ENCODE peak calls at places on chromosome 3, in ten cellular contexts. One of them, this sample, is unnamed.
A peak's percentile ranks its signal among the peaks of the same experiment; 100 is the strongest.

GRCh38 chr3:17795733-17796132 is 53.3 kb upstream of the TBC1D5 start:
- DNase-seq in colonic mucosa: no peak
- DNase-seq in AG10803: no peak
- DNase-seq in A549: no peak
- DNase-seq in GM06990: no peak
- DNase-seq in right lobe of liver: no peak
- DNase-seq in left ventricle myocardium inferior: no peak
- DNase-seq in stomach: no peak
- DNase-seq in GM12865: no peak
- DNase-seq in choroid plexus epithelial cell: no peak
- DNase-seq in this sample: no peak

GRCh38 chr3:47016086-47016933 is 36.8 kb downstream of the NBEAL2 start:
- DNase-seq in colonic mucosa: no peak
- DNase-seq in AG10803: no peak
- DNase-seq in A549: no peak
- DNase-seq in GM06990: no peak
- DNase-seq in right lobe of liver: no peak
- DNase-seq in left ventricle myocardium inferior: no peak
- DNase-seq in stomach: no peak
- DNase-seq in GM12865: no peak
- DNase-seq in choroid plexus epithelial cell: no peak
- DNase-seq in this sample: no peak

GRCh38 chr3:111012388-111013248 is 59.0 kb upstream of the NECTIN3 start:
- DNase-seq in colonic mucosa: peak; percentile 36
- DNase-seq in AG10803: no peak
- DNase-seq in A549: peak; percentile 24
- DNase-seq in GM06990: no peak
- DNase-seq in right lobe of liver: no peak
- DNase-seq in left ventricle myocardium inferior: no peak
- DNase-seq in stomach: no peak
- DNase-seq in GM12865: no peak
- DNase-seq in choroid plexus epithelial cell: peak; percentile 19
- DNase-seq in this sample: no peak

GRCh38 chr3:69250014-69250413 is 127.6 kb upstream of the LMOD3 start:
- DNase-seq in colonic mucosa: peak; percentile 91
- DNase-seq in AG10803: peak; percentile 26
- DNase-seq in A549: peak; percentile 18
- DNase-seq in GM06990: no peak
- DNase-seq in right lobe of liver: peak; percentile 61
- DNase-seq in left ventricle myocardium inferior: no peak
- DNase-seq in stomach: peak; percentile 66
- DNase-seq in GM12865: no peak
- DNase-seq in choroid plexus epithelial cell: peak; percentile 63
- DNase-seq in this sample: no peak

GRCh38 chr3:171677706-171678105 is 132.6 kb downstream of the PLD1 start:
- DNase-seq in colonic mucosa: no peak
- DNase-seq in AG10803: no peak
- DNase-seq in A549: no peak
- DNase-seq in GM06990: no peak
- DNase-seq in right lobe of liver: no peak
- DNase-seq in left ventricle myocardium inferior: no peak
- DNase-seq in stomach: no peak
- DNase-seq in GM12865: no peak
- DNase-seq in choroid plexus epithelial cell: no peak
- DNase-seq in this sample: no peak

GRCh38 chr3:124202754-124203153 is 210.8 kb upstream of the ROPN1 start:
- DNase-seq in colonic mucosa: no peak
- DNase-seq in AG10803: peak; percentile 54
- DNase-seq in A549: no peak
- DNase-seq in GM06990: no peak
- DNase-seq in right lobe of liver: no peak
- DNase-seq in left ventricle myocardium inferior: peak; percentile 79
- DNase-seq in stomach: no peak
- DNase-seq in GM12865: no peak
- DNase-seq in choroid plexus epithelial cell: no peak
- DNase-seq in this sample: no peak

GRCh38 chr3:129543156-129543790 is at the start of gene H1-8:
- DNase-seq in colonic mucosa: no peak
- DNase-seq in AG10803: no peak
- DNase-seq in A549: no peak
- DNase-seq in GM06990: no peak
- DNase-seq in right lobe of liver: no peak
- DNase-seq in left ventricle myocardium inferior: no peak
- DNase-seq in stomach: no peak
- DNase-seq in GM12865: no peak
- DNase-seq in choroid plexus epithelial cell: no peak
- DNase-seq in this sample: no peak

GRCh38 chr3:34881026-34881425 is 758.3 kb upstream of the ARPP21 start:
- DNase-seq in colonic mucosa: no peak
- DNase-seq in AG10803: no peak
- DNase-seq in A549: no peak
- DNase-seq in GM06990: no peak
- DNase-seq in right lobe of liver: no peak
- DNase-seq in left ventricle myocardium inferior: no peak
- DNase-seq in stomach: no peak
- DNase-seq in GM12865: no peak
- DNase-seq in choroid plexus epithelial cell: no peak
- DNase-seq in this sample: no peak

GRCh38 chr3:38114875-38115644 is 21.9 kb downstream of the ACAA1 start:
- DNase-seq in colonic mucosa: no peak
- DNase-seq in AG10803: no peak
- DNase-seq in A549: no peak
- DNase-seq in GM06990: no peak
- DNase-seq in right lobe of liver: peak; percentile 39
- DNase-seq in left ventricle myocardium inferior: no peak
- DNase-seq in stomach: no peak
- DNase-seq in GM12865: no peak
- DNase-seq in choroid plexus epithelial cell: no peak
- DNase-seq in this sample: no peak

GRCh38 chr3:167705840-167706239 is 28.9 kb downstream of the PDCD10 start:
- DNase-seq in colonic mucosa: no peak
- DNase-seq in AG10803: no peak
- DNase-seq in A549: no peak
- DNase-seq in GM06990: no peak
- DNase-seq in right lobe of liver: no peak
- DNase-seq in left ventricle myocardium inferior: no peak
- DNase-seq in stomach: no peak
- DNase-seq in GM12865: no peak
- DNase-seq in choroid plexus epithelial cell: peak; percentile 80
- DNase-seq in this sample: no peak

GRCh38 chr3:194100856-194101390 is 35.0 kb upstream of the HES1 start:
- DNase-seq in colonic mucosa: no peak
- DNase-seq in AG10803: no peak
- DNase-seq in A549: no peak
- DNase-seq in GM06990: peak; percentile 71
- DNase-seq in right lobe of liver: peak; percentile 92
- DNase-seq in left ventricle myocardium inferior: no peak
- DNase-seq in stomach: no peak
- DNase-seq in GM12865: peak; percentile 91
- DNase-seq in choroid plexus epithelial cell: no peak
- DNase-seq in this sample: no peak

DNA sequence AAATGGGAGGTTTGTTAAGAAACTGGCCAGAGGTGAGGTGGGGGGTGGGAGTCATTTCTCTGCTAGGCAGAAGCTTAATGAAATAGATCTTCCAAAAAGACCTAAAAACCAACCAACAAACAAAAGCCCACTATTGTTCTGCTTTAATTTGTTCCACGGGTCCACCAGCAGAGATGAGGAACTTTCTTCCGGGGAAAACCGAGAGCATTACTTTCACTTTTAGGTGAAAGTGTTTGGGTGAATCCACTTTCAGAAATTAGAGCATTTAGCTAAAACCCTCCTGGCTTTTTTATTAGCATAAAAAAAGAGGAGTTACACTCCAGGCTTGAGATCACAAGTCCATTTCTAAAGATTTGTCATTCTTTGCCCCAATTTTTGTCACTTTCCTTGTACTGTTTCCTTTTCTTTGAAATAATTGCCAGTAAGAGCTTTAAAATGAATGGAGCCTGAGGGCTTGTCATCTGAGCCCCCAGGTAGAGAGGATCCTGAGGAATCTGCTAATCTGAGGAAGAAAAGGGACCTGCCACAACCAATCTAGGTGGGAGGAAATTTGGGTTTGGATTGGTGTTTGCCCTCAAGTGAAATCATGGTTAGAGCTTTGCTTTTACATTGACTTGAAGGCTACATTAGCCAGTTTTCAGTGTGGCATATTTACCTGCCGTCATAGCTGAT is 667.6 kb downstream of the NAALADL2 start:
- DNase-seq in colonic mucosa: no peak
- DNase-seq in AG10803: no peak
- DNase-seq in A549: no peak
- DNase-seq in GM06990: no peak
- DNase-seq in right lobe of liver: no peak
- DNase-seq in left ventricle myocardium inferior: no peak
- DNase-seq in stomach: no peak
- DNase-seq in GM12865: peak; percentile 19
- DNase-seq in choroid plexus epithelial cell: peak; percentile 40
- DNase-seq in this sample: no peak
- H3K4me3 ChIP-seq in colonic mucosa: no peak overlapping the region
- H3K4me3 ChIP-seq in AG10803: peak overlapping the region; percentile 52
- H3K4me3 ChIP-seq in A549: peak overlapping the region; percentile 36
- H3K4me3 ChIP-seq in GM06990: no peak overlapping the region
- H3K4me3 ChIP-seq in right lobe of liver: peak overlapping the region; percentile 53
- H3K4me3 ChIP-seq in left ventricle myocardium inferior: peak overlapping the region; percentile 54
- H3K4me3 ChIP-seq in stomach: peak overlapping the region; percentile 38
- H3K4me3 ChIP-seq in GM12865: peak overlapping the region; percentile 45
- H3K4me3 ChIP-seq in choroid plexus epithelial cell: peak overlapping the region; percentile 58
- H3K4me3 ChIP-seq in this sample: peak overlapping the region; percentile 45

DNA sequence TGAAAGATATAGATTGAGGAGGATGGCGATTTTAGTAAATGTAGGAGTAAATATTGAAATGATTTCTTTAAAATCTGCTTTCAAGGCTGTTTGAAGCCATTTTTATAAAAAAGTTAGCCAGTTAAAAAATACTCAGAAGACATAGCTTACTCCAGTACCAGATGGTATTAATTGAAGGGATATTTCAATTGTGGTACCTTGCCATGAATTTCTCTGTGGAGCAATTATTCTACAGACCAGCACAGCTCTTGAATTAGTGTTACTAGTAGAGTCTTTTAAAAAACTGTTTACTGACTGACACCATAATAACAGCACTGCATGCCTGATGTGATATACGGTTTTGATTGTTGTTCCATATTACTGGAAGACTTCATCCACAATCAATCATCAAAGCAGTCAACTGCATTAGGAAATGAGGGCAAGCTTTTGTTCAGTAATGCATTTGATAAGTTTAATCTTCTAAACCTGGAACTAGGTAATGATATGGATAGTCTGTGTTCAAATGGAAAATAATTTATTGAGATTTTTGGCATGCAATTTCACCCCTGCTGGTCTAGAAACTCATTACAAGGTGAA is 106.4 kb downstream of the MFSD1 start:
- DNase-seq in colonic mucosa: no peak
- DNase-seq in AG10803: peak; percentile 53
- DNase-seq in A549: no peak
- DNase-seq in GM06990: no peak
- DNase-seq in right lobe of liver: no peak
- DNase-seq in left ventricle myocardium inferior: no peak
- DNase-seq in stomach: no peak
- DNase-seq in GM12865: no peak
- DNase-seq in choroid plexus epithelial cell: no peak
- DNase-seq in this sample: no peak
- TF ChIP-seq CTCF in colonic mucosa: no peak
- TF ChIP-seq CTCF in AG10803: peak; percentile 7
- TF ChIP-seq CTCF in A549: no peak
- TF ChIP-seq CTCF in GM06990: no peak
- TF ChIP-seq CTCF in right lobe of liver: no peak
- TF ChIP-seq CTCF in left ventricle myocardium inferior: no peak
- TF ChIP-seq CTCF in stomach: no peak
- TF ChIP-seq CTCF in GM12865: no peak
- TF ChIP-seq CTCF in choroid plexus epithelial cell: no peak
- TF ChIP-seq CTCF in this sample: no peak

GRCh38 chr3:15576475-15576874 is 24.9 kb downstream of the HACL1 start:
- DNase-seq in colonic mucosa: no peak
- DNase-seq in AG10803: no peak
- DNase-seq in A549: no peak
- DNase-seq in GM06990: no peak
- DNase-seq in right lobe of liver: no peak
- DNase-seq in left ventricle myocardium inferior: no peak
- DNase-seq in stomach: no peak
- DNase-seq in GM12865: no peak
- DNase-seq in choroid plexus epithelial cell: no peak
- DNase-seq in this sample: no peak

GRCh38 chr3:15572138-15572537 is 29.2 kb downstream of the HACL1 start:
- DNase-seq in colonic mucosa: no peak
- DNase-seq in AG10803: no peak
- DNase-seq in A549: no peak
- DNase-seq in GM06990: no peak
- DNase-seq in right lobe of liver: no peak
- DNase-seq in left ventricle myocardium inferior: no peak
- DNase-seq in stomach: no peak
- DNase-seq in GM12865: no peak
- DNase-seq in choroid plexus epithelial cell: no peak
- DNase-seq in this sample: no peak

GRCh38 chr3:15578272-15578671 is 23.1 kb downstream of the HACL1 start:
- DNase-seq in colonic mucosa: no peak
- DNase-seq in AG10803: no peak
- DNase-seq in A549: no peak
- DNase-seq in GM06990: no peak
- DNase-seq in right lobe of liver: no peak
- DNase-seq in left ventricle myocardium inferior: no peak
- DNase-seq in stomach: no peak
- DNase-seq in GM12865: no peak
- DNase-seq in choroid plexus epithelial cell: no peak
- DNase-seq in this sample: no peak

GRCh38 chr3:15579071-15579470 is 22.3 kb downstream of the HACL1 start:
- DNase-seq in colonic mucosa: no peak
- DNase-seq in AG10803: peak; percentile 17
- DNase-seq in A549: no peak
- DNase-seq in GM06990: no peak
- DNase-seq in right lobe of liver: no peak
- DNase-seq in left ventricle myocardium inferior: no peak
- DNase-seq in stomach: no peak
- DNase-seq in GM12865: no peak
- DNase-seq in choroid plexus epithelial cell: no peak
- DNase-seq in this sample: no peak

GRCh38 chr3:15575446-15575845 is 25.9 kb downstream of the HACL1 start:
- DNase-seq in colonic mucosa: no peak
- DNase-seq in AG10803: no peak
- DNase-seq in A549: no peak
- DNase-seq in GM06990: no peak
- DNase-seq in right lobe of liver: no peak
- DNase-seq in left ventricle myocardium inferior: no peak
- DNase-seq in stomach: no peak
- DNase-seq in GM12865: no peak
- DNase-seq in choroid plexus epithelial cell: no peak
- DNase-seq in this sample: no peak
- H3K4me3 ChIP-seq in colonic mucosa: no peak overlapping the region
- H3K4me3 ChIP-seq in AG10803: no peak overlapping the region
- H3K4me3 ChIP-seq in A549: no peak overlapping the region
- H3K4me3 ChIP-seq in GM06990: no peak overlapping the region
- H3K4me3 ChIP-seq in right lobe of liver: no peak overlapping the region
- H3K4me3 ChIP-seq in left ventricle myocardium inferior: no peak overlapping the region
- H3K4me3 ChIP-seq in stomach: no peak overlapping the region
- H3K4me3 ChIP-seq in GM12865: no peak overlapping the region
- H3K4me3 ChIP-seq in choroid plexus epithelial cell: no peak overlapping the region
- H3K4me3 ChIP-seq in this sample: no peak overlapping the region

DNA sequence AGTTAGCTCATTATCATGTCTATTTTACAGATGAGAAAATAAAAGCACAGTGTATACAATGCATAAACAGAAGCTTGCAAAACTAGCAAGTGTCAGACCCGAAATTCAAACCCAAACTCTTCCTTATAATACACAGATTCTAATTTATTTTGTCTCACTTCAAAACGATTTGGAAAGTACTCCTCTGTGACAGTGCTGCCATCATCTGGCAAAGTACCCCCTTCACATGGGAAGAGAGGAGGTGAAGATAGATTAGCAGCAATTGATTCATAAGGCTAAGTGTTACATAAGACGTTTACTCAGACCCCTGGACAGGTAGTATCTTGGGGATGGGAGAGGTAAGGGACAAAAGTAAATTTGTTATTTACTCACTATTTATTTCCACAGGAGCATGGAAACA is 744.0 kb upstream of the SGO1 start:
- DNase-seq in colonic mucosa: no peak
- DNase-seq in AG10803: peak; percentile 27
- DNase-seq in A549: no peak
- DNase-seq in GM06990: no peak
- DNase-seq in right lobe of liver: no peak
- DNase-seq in left ventricle myocardium inferior: no peak
- DNase-seq in stomach: peak; percentile 27
- DNase-seq in GM12865: peak; percentile 9
- DNase-seq in choroid plexus epithelial cell: peak; percentile 11
- DNase-seq in this sample: no peak
- TF ChIP-seq CTCF in colonic mucosa: no peak
- TF ChIP-seq CTCF in AG10803: peak; percentile 59
- TF ChIP-seq CTCF in A549: no peak
- TF ChIP-seq CTCF in GM06990: peak; percentile 34
- TF ChIP-seq CTCF in right lobe of liver: peak; percentile 63
- TF ChIP-seq CTCF in left ventricle myocardium inferior: peak; percentile 44
- TF ChIP-seq CTCF in stomach: no peak
- TF ChIP-seq CTCF in GM12865: peak; percentile 28
- TF ChIP-seq CTCF in choroid plexus epithelial cell: peak; percentile 37
- TF ChIP-seq CTCF in this sample: no peak

This sample was measured in esophagus muscularis mucosa.